ENCODE peak calls at places on chromosomes 2 and 18, in eight cellular contexts. X is NCI-H1417 treated with DMSO at 0.1 percent for 48 hours; K is A172; O is activated CD4-positive, alpha-beta T cell treated with anti-CD3 and anti-CD28 coated beads, Interleukin-2, amount 10 ng/mL, durations not matched to agents 7 days and 5 days; C is heart left ventricle; V is stimulated activated CD4-positive, alpha-beta T cell treated with anti-CD3 and anti-CD28 coated beads, Interleukin-4, amount 100 ng/mL, for 48 hours; F is nucleus accumbens; Y is AG20443. B is an unnamed sample.

GRCh38 chr2:165275932-165276331 is 36.7 kb downstream of the SCN2A start:
- DNase-seq in V (no peak), X (no peak), F (no peak), C (no peak), K (no peak), O (no peak), Y (no peak), B (no peak)

GRCh38 chr18:37182340-37183135 is 353.6 kb downstream of the KIAA1328 start:
- DNase-seq in V (no peak), O (no peak), K (no peak), F (no peak), Y (no peak), C (no peak), X (no peak), B (no peak)

GRCh38 chr18:23238651-23239349 is 103.5 kb downstream of the CABLES1 start:
- DNase-seq in V (no peak), C (no peak), X (no peak), K (no peak), F (no peak), Y (peak), O (no peak), B (peak)

GRCh38 chr2:135800513-135801460 is 36.2 kb downstream of the LCT start:
- DNase-seq in V (no peak), K (no peak), Y (no peak), F (no peak), O (no peak), X (no peak), C (no peak), B (no peak)

GRCh38 chr2:193556766-193557470 is 1362.2 kb upstream of the TMEFF2 start:
- DNase-seq in V (no peak), Y (no peak), X (no peak), K (peak), O (no peak), F (no peak), C (no peak), B (no peak)

GRCh38 chr2:148903294-148903693 is 28.3 kb downstream of the KIF5C start:
- DNase-seq in F (no peak), O (no peak), Y (no peak), X (no peak), V (no peak), K (no peak), C (no peak), B (no peak)

GRCh38 chr2:231632559-231633142 is 40.0 kb downstream of the TEX44 start:
- DNase-seq in C (no peak), O (no peak), X (no peak), V (no peak), Y (peak), K (no peak), F (no peak), B (no peak)

GRCh38 chr2:191638079-191638801 is 39.7 kb upstream of the NABP1 start:
- DNase-seq in O (no peak), Y (peak), V (no peak), C (no peak), K (peak), X (no peak), F (no peak), B (peak)

GRCh38 chr2:16584824-16585546 is 80.6 kb downstream of the CYRIA start:
- DNase-seq in Y (no peak), O (no peak), X (no peak), C (no peak), K (no peak), V (no peak), F (no peak), B (no peak)

B was measured in dermis blood vessel endothelial cell.